ENCODE peak calls at places on chromosomes 6 and 20, in seven cellular contexts. E is B cell, O is left cardiac atrium, Q is COR-L47, I is HTR-8/SVneo, F is cardiac muscle cell, X is choroid plexus epithelial cell. M is an unnamed sample.

GRCh38 chr6:170031096-170031471 is 259.8 kb downstream of the DLL1 start:
- DNase-seq in F (no peak), Q (peak), O (no peak), I (no peak), X (no peak), E (no peak), M (no peak)

GRCh38 chr20:59785986-59786753 is 147.3 kb downstream of the SYCP2 start:
- DNase-seq in E (no peak), O (no peak), I (no peak), X (no peak), F (no peak), Q (no peak), M (no peak)

GRCh38 chr20:6851136-6851535 is 83.7 kb downstream of the BMP2 start:
- DNase-seq in X (no peak), O (no peak), E (no peak), Q (no peak), F (no peak), I (no peak), M (no peak)

GRCh38 chr6:54426995-54427394 is 118.8 kb downstream of the TINAG start:
- DNase-seq in O (no peak), F (no peak), X (no peak), Q (no peak), I (no peak), E (no peak), M (no peak)

GRCh38 chr6:100088009-100088408 is 94.0 kb upstream of the MCHR2 start:
- DNase-seq in O (no peak), I (no peak), F (no peak), Q (no peak), E (no peak), X (peak), M (no peak)

GRCh38 chr20:40600441-40601235 is 88.4 kb downstream of the MAFB start:
- DNase-seq in F (no peak), I (no peak), O (no peak), E (no peak), X (no peak), Q (no peak), M (no peak)

GRCh38 chr6:45741437-45742166 is 274.1 kb downstream of the CLIC5 start:
- DNase-seq in X (peak), F (no peak), Q (no peak), E (peak), O (no peak), I (no peak), M (no peak)

GRCh38 chr6:153167026-153167891 is 36.2 kb upstream of the RGS17 start:
- DNase-seq in Q (no peak), F (no peak), O (no peak), X (peak), I (peak), E (no peak), M (no peak)

GRCh38 chr6:45560421-45560820 is 182.7 kb upstream of the SUPT3H start:
- DNase-seq in E (no peak), F (no peak), I (no peak), X (no peak), Q (no peak), O (no peak), M (no peak)

GRCh38 chr6:28734443-28734959 is 189.3 kb downstream of the TRIM27 start:
- DNase-seq in X (no peak), I (no peak), E (no peak), Q (no peak), O (no peak), F (no peak), M (no peak)

GRCh38 chr6:2731281-2731909 is 19.3 kb downstream of the MYLK4 start:
- DNase-seq in O (no peak), F (no peak), I (no peak), Q (no peak), E (no peak), X (no peak), M (no peak)

GRCh38 chr6:21666788-21667681 is 73.5 kb downstream of the SOX4 start:
- DNase-seq in E (no peak), Q (no peak), I (no peak), O (peak), X (no peak), F (no peak), M (no peak)

GRCh38 chr6:156946370-156946936 is 169.3 kb downstream of the ARID1B start:
- DNase-seq in E (no peak), I (no peak), Q (no peak), X (no peak), O (no peak), F (no peak), M (no peak)

GRCh38 chr6:4550227-4550597 is 226.0 kb upstream of the CDYL start:
- DNase-seq in O (no peak), E (no peak), X (no peak), F (no peak), I (no peak), Q (no peak), M (no peak)

GRCh38 chr6:44074383-44075136 is 52.7 kb downstream of the MRPL14 start:
- DNase-seq in X (peak), O (peak), I (peak), E (peak), Q (no peak), F (peak), M (no peak)

GRCh38 chr20:53023717-53024116 is 51.6 kb downstream of the TSHZ2 start:
- DNase-seq in I (no peak), F (no peak), X (no peak), E (no peak), Q (no peak), O (no peak), M (peak)

GRCh38 chr20:49562341-49563014 is 5.5 kb downstream of the PTGIS start:
- DNase-seq in E (no peak), Q (no peak), O (peak), F (no peak), I (peak), X (peak), M (no peak)

GRCh38 chr6:87139236-87139635 is 16.1 kb upstream of the ZNF292 start:
- DNase-seq in Q (peak), O (no peak), E (peak), X (peak), F (peak), I (peak), M (no peak)

GRCh38 chr6:140554421-140554820 is 1180.0 kb upstream of the CITED2 start:
- DNase-seq in O (no peak), X (peak), Q (no peak), F (no peak), I (no peak), E (no peak), M (no peak)

GRCh38 chr6:15443119-15443518 is 197.2 kb downstream of the JARID2 start:
- DNase-seq in F (no peak), X (peak), I (peak), O (no peak), Q (no peak), E (no peak), M (no peak)

GRCh38 chr20:5234158-5234557 is 82.6 kb downstream of the PROKR2 start:
- DNase-seq in Q (peak), O (no peak), X (no peak), E (no peak), F (no peak), I (no peak), M (no peak)

GRCh38 chr6:13462380-13463326 is 24.7 kb downstream of the GFOD1 start:
- DNase-seq in Q (no peak), F (no peak), O (no peak), E (no peak), I (no peak), X (no peak), M (peak)

GRCh38 chr6:111552241-111552744 is 53.4 kb downstream of the TRAF3IP2 start:
- DNase-seq in Q (peak), X (peak), O (peak), I (peak), E (no peak), F (peak), M (peak)

GRCh38 chr6:89951574-89952360 is 57.5 kb downstream of the GJA10 start:
- DNase-seq in X (peak), O (no peak), I (no peak), E (no peak), F (no peak), Q (peak), M (peak)

GRCh38 chr6:169035381-169036280 is 218.0 kb downstream of the THBS2 start:
- DNase-seq in X (peak), Q (no peak), I (no peak), O (peak), F (peak), E (no peak), M (no peak)

GRCh38 chr6:135179920-135180457 is 1.1 kb upstream of the MYB start:
- DNase-seq in Q (no peak), X (peak), I (no peak), F (no peak), E (no peak), O (no peak), M (no peak)

GRCh38 chr20:35172434-35172806 is 548 bp downstream of the PROCR start:
- DNase-seq in I (no peak), X (no peak), E (no peak), O (no peak), Q (no peak), F (no peak), M (no peak)

GRCh38 chr6:150076196-150076893 is 7.4 kb upstream of the ULBP3 start:
- DNase-seq in F (no peak), I (no peak), O (no peak), X (peak), Q (no peak), E (no peak), M (no peak)

GRCh38 chr6:49202923-49203322 is 260.1 kb downstream of the MMUT start:
- DNase-seq in I (no peak), Q (no peak), E (no peak), F (no peak), O (no peak), X (peak), M (no peak)

GRCh38 chr20:47672886-47673670 is 112.2 kb downstream of the SULF2 start:
- DNase-seq in I (no peak), E (peak), Q (no peak), F (no peak), O (peak), X (no peak), M (no peak)

GRCh38 chr6:1404066-1404712 is 14.8 kb downstream of the FOXF2 start:
- DNase-seq in O (no peak), Q (no peak), X (peak), F (no peak), I (no peak), E (no peak), M (no peak)

GRCh38 chr20:1943267-1944002 is 48.2 kb downstream of the SIRPA start:
- DNase-seq in Q (no peak), I (no peak), X (no peak), E (no peak), O (peak), F (no peak), M (no peak)